ENCODE peak calls at places on chromosomes 7 and 10, in ten cellular contexts. One of them, this sample, is unnamed.

GRCh38 chr7:127047521-127047920 is 205.2 kb downstream of the GRM8 start:
- DNase-seq in AML-193: no peak
- DNase-seq in GM12891: no peak
- DNase-seq in activated CD4-positive, alpha-beta T cell treated with anti-CD3 and anti-CD28 coated beads, Interleukin-2, amount 50 U/mL, for 4 hours: no peak
- DNase-seq in heart right ventricle: no peak
- DNase-seq in AG08395: no peak
- DNase-seq in C1 segment of cervical spinal cord: no peak
- DNase-seq in activated CD8-positive, alpha-beta memory T cell treated with anti-CD3 and anti-CD28 coated beads, Interleukin-2, amount 50 U/mL, for 4 hours: no peak
- DNase-seq in NCI-H2029: no peak
- DNase-seq in ureter: no peak
- DNase-seq in this sample: no peak

GRCh38 chr7:111788426-111788825 is 226.1 kb upstream of the IMMP2L start:
- DNase-seq in AML-193: no peak
- DNase-seq in GM12891: no peak
- DNase-seq in activated CD4-positive, alpha-beta T cell treated with anti-CD3 and anti-CD28 coated beads, Interleukin-2, amount 50 U/mL, for 4 hours: no peak
- DNase-seq in heart right ventricle: no peak
- DNase-seq in AG08395: no peak
- DNase-seq in C1 segment of cervical spinal cord: no peak
- DNase-seq in activated CD8-positive, alpha-beta memory T cell treated with anti-CD3 and anti-CD28 coated beads, Interleukin-2, amount 50 U/mL, for 4 hours: no peak
- DNase-seq in NCI-H2029: no peak
- DNase-seq in ureter: no peak
- DNase-seq in this sample: no peak

GRCh38 chr7:134691820-134692705 is 45.4 kb downstream of the BPGM start:
- DNase-seq in AML-193: no peak
- DNase-seq in GM12891: no peak
- DNase-seq in activated CD4-positive, alpha-beta T cell treated with anti-CD3 and anti-CD28 coated beads, Interleukin-2, amount 50 U/mL, for 4 hours: no peak
- DNase-seq in heart right ventricle: no peak
- DNase-seq in AG08395: peak
- DNase-seq in C1 segment of cervical spinal cord: no peak
- DNase-seq in activated CD8-positive, alpha-beta memory T cell treated with anti-CD3 and anti-CD28 coated beads, Interleukin-2, amount 50 U/mL, for 4 hours: no peak
- DNase-seq in NCI-H2029: no peak
- DNase-seq in ureter: peak
- DNase-seq in this sample: peak

GRCh38 chr10:5033061-5033770 is 29.6 kb upstream of the AKR1C2 start:
- DNase-seq in AML-193: no peak
- DNase-seq in GM12891: no peak
- DNase-seq in activated CD4-positive, alpha-beta T cell treated with anti-CD3 and anti-CD28 coated beads, Interleukin-2, amount 50 U/mL, for 4 hours: no peak
- DNase-seq in heart right ventricle: no peak
- DNase-seq in AG08395: peak
- DNase-seq in C1 segment of cervical spinal cord: no peak
- DNase-seq in activated CD8-positive, alpha-beta memory T cell treated with anti-CD3 and anti-CD28 coated beads, Interleukin-2, amount 50 U/mL, for 4 hours: no peak
- DNase-seq in NCI-H2029: no peak
- DNase-seq in ureter: no peak
- DNase-seq in this sample: peak

GRCh38 chr7:5643280-5643679 is 138.2 kb downstream of the RNF216 start:
- DNase-seq in AML-193: peak
- DNase-seq in GM12891: no peak
- DNase-seq in activated CD4-positive, alpha-beta T cell treated with anti-CD3 and anti-CD28 coated beads, Interleukin-2, amount 50 U/mL, for 4 hours: no peak
- DNase-seq in heart right ventricle: peak
- DNase-seq in AG08395: no peak
- DNase-seq in C1 segment of cervical spinal cord: no peak
- DNase-seq in activated CD8-positive, alpha-beta memory T cell treated with anti-CD3 and anti-CD28 coated beads, Interleukin-2, amount 50 U/mL, for 4 hours: no peak
- DNase-seq in NCI-H2029: no peak
- DNase-seq in ureter: no peak
- DNase-seq in this sample: no peak

GRCh38 chr7:1193593-1194424 is 33.8 kb upstream of the ZFAND2A start:
- DNase-seq in AML-193: peak
- DNase-seq in GM12891: no peak
- DNase-seq in activated CD4-positive, alpha-beta T cell treated with anti-CD3 and anti-CD28 coated beads, Interleukin-2, amount 50 U/mL, for 4 hours: no peak
- DNase-seq in heart right ventricle: peak
- DNase-seq in AG08395: peak
- DNase-seq in C1 segment of cervical spinal cord: peak
- DNase-seq in activated CD8-positive, alpha-beta memory T cell treated with anti-CD3 and anti-CD28 coated beads, Interleukin-2, amount 50 U/mL, for 4 hours: peak
- DNase-seq in NCI-H2029: no peak
- DNase-seq in ureter: peak
- DNase-seq in this sample: peak

GRCh38 chr10:49119746-49120145 is 4.4 kb upstream of the VSTM4 start:
- DNase-seq in AML-193: no peak
- DNase-seq in GM12891: no peak
- DNase-seq in activated CD4-positive, alpha-beta T cell treated with anti-CD3 and anti-CD28 coated beads, Interleukin-2, amount 50 U/mL, for 4 hours: no peak
- DNase-seq in heart right ventricle: no peak
- DNase-seq in AG08395: no peak
- DNase-seq in C1 segment of cervical spinal cord: no peak
- DNase-seq in activated CD8-positive, alpha-beta memory T cell treated with anti-CD3 and anti-CD28 coated beads, Interleukin-2, amount 50 U/mL, for 4 hours: no peak
- DNase-seq in NCI-H2029: no peak
- DNase-seq in ureter: no peak
- DNase-seq in this sample: no peak

GRCh38 chr7:77537595-77538185 is 595 bp downstream of the PTPN12 start:
- DNase-seq in AML-193: no peak
- DNase-seq in GM12891: peak
- DNase-seq in activated CD4-positive, alpha-beta T cell treated with anti-CD3 and anti-CD28 coated beads, Interleukin-2, amount 50 U/mL, for 4 hours: peak
- DNase-seq in heart right ventricle: peak
- DNase-seq in AG08395: peak
- DNase-seq in C1 segment of cervical spinal cord: no peak
- DNase-seq in activated CD8-positive, alpha-beta memory T cell treated with anti-CD3 and anti-CD28 coated beads, Interleukin-2, amount 50 U/mL, for 4 hours: peak
- DNase-seq in NCI-H2029: peak
- DNase-seq in ureter: peak
- DNase-seq in this sample: peak

GRCh38 chr7:7427363-7427762 is 108.3 kb downstream of the COL28A1 start:
- DNase-seq in AML-193: no peak
- DNase-seq in GM12891: no peak
- DNase-seq in activated CD4-positive, alpha-beta T cell treated with anti-CD3 and anti-CD28 coated beads, Interleukin-2, amount 50 U/mL, for 4 hours: no peak
- DNase-seq in heart right ventricle: no peak
- DNase-seq in AG08395: no peak
- DNase-seq in C1 segment of cervical spinal cord: no peak
- DNase-seq in activated CD8-positive, alpha-beta memory T cell treated with anti-CD3 and anti-CD28 coated beads, Interleukin-2, amount 50 U/mL, for 4 hours: no peak
- DNase-seq in NCI-H2029: no peak
- DNase-seq in ureter: no peak
- DNase-seq in this sample: no peak

GRCh38 chr10:51007781-51008180 is 66.5 kb upstream of the PRKG1 start:
- DNase-seq in AML-193: no peak
- DNase-seq in GM12891: no peak
- DNase-seq in activated CD4-positive, alpha-beta T cell treated with anti-CD3 and anti-CD28 coated beads, Interleukin-2, amount 50 U/mL, for 4 hours: no peak
- DNase-seq in heart right ventricle: no peak
- DNase-seq in AG08395: peak
- DNase-seq in C1 segment of cervical spinal cord: no peak
- DNase-seq in activated CD8-positive, alpha-beta memory T cell treated with anti-CD3 and anti-CD28 coated beads, Interleukin-2, amount 50 U/mL, for 4 hours: no peak
- DNase-seq in NCI-H2029: no peak
- DNase-seq in ureter: no peak
- DNase-seq in this sample: no peak

GRCh38 chr10:6068422-6068821 is 6.3 kb upstream of the IL2RA start:
- DNase-seq in AML-193: peak
- DNase-seq in GM12891: no peak
- DNase-seq in activated CD4-positive, alpha-beta T cell treated with anti-CD3 and anti-CD28 coated beads, Interleukin-2, amount 50 U/mL, for 4 hours: no peak
- DNase-seq in heart right ventricle: no peak
- DNase-seq in AG08395: no peak
- DNase-seq in C1 segment of cervical spinal cord: no peak
- DNase-seq in activated CD8-positive, alpha-beta memory T cell treated with anti-CD3 and anti-CD28 coated beads, Interleukin-2, amount 50 U/mL, for 4 hours: no peak
- DNase-seq in NCI-H2029: no peak
- DNase-seq in ureter: no peak
- DNase-seq in this sample: no peak

GRCh38 chr10:14478639-14479038 is 147.9 kb upstream of the FRMD4A start:
- DNase-seq in AML-193: peak
- DNase-seq in GM12891: no peak
- DNase-seq in activated CD4-positive, alpha-beta T cell treated with anti-CD3 and anti-CD28 coated beads, Interleukin-2, amount 50 U/mL, for 4 hours: no peak
- DNase-seq in heart right ventricle: peak
- DNase-seq in AG08395: peak
- DNase-seq in C1 segment of cervical spinal cord: peak
- DNase-seq in activated CD8-positive, alpha-beta memory T cell treated with anti-CD3 and anti-CD28 coated beads, Interleukin-2, amount 50 U/mL, for 4 hours: no peak
- DNase-seq in NCI-H2029: no peak
- DNase-seq in ureter: no peak
- DNase-seq in this sample: peak

GRCh38 chr7:36906448-36906847 is 182.2 kb upstream of the AOAH start:
- DNase-seq in AML-193: no peak
- DNase-seq in GM12891: no peak
- DNase-seq in activated CD4-positive, alpha-beta T cell treated with anti-CD3 and anti-CD28 coated beads, Interleukin-2, amount 50 U/mL, for 4 hours: no peak
- DNase-seq in heart right ventricle: no peak
- DNase-seq in AG08395: no peak
- DNase-seq in C1 segment of cervical spinal cord: no peak
- DNase-seq in activated CD8-positive, alpha-beta memory T cell treated with anti-CD3 and anti-CD28 coated beads, Interleukin-2, amount 50 U/mL, for 4 hours: no peak
- DNase-seq in NCI-H2029: no peak
- DNase-seq in ureter: no peak
- DNase-seq in this sample: no peak

This sample was measured in hepatic stellate cell.